ENCODE peak calls at places on chromosomes 3 and 15, in nine cellular contexts. K is activated CD8-positive, alpha-beta memory T cell treated with anti-CD3 and anti-CD28 coated beads for 48 hours; A is WTC11; B is foreskin keratinocyte; Y is Peyer's patch; Q is HT1080; N is stimulated activated effector memory CD8-positive, alpha-beta T cell treated with anti-CD3 and anti-CD28 coated beads, Interleukin-12 subunit alpha, Interleukin-12 subunit beta, amount 100 ng/mL, for 72 hours; H is left lung; Z is pons. R is an unnamed sample.

GRCh38 chr15:65801229-65801813 is 9.2 kb upstream of the DENND4A start:
- DNase-seq in K (no peak), A (no peak), B (no peak), Y (no peak), Q (no peak), N (no peak), H (no peak), Z (no peak), R (no peak)

GRCh38 chr15:47466357-47466756 is 250.9 kb upstream of the SEMA6D start:
- DNase-seq in K (no peak), A (no peak), B (peak), Y (no peak), Q (peak), N (no peak), H (no peak), Z (no peak), R (no peak)

GRCh38 chr15:53808058-53808703 is 48.7 kb upstream of the WDR72 start:
- DNase-seq in K (no peak), A (no peak), B (no peak), Y (no peak), Q (no peak), N (no peak), H (no peak), Z (peak), R (no peak)

GRCh38 chr3:45753095-45753494 is 43.2 kb downstream of the SLC6A20 start:
- DNase-seq in K (no peak), A (no peak), B (peak), Y (no peak), Q (no peak), N (no peak), H (no peak), Z (no peak), R (no peak)

GRCh38 chr3:41907330-41908073 is 54.4 kb downstream of the ULK4 start:
- DNase-seq in K (no peak), A (no peak), B (peak), Y (no peak), Q (peak), N (no peak), H (no peak), Z (no peak), R (no peak)

GRCh38 chr3:183799471-183799870 is 25.9 kb downstream of the MAP6D1 start:
- DNase-seq in K (no peak), A (no peak), B (no peak), Y (no peak), Q (no peak), N (no peak), H (no peak), Z (no peak), R (no peak)

GRCh38 chr15:35506272-35506870 is 39.6 kb downstream of the DPH6 start:
- DNase-seq in K (no peak), A (no peak), B (no peak), Y (no peak), Q (no peak), N (no peak), H (no peak), Z (peak), R (no peak)

GRCh38 chr15:82680200-82681102 is 29.2 kb downstream of the AP3B2 start:
- DNase-seq in K (peak), A (peak), B (peak), Y (peak), Q (no peak), N (peak), H (peak), Z (no peak), R (no peak)

GRCh38 chr15:58066042-58066867 is 744 bp upstream of the ALDH1A2 start:
- DNase-seq in K (peak), A (peak), B (no peak), Y (peak), Q (no peak), N (peak), H (peak), Z (peak), R (peak)

GRCh38 chr3:115960799-115961198 is 337.5 kb downstream of the GAP43 start:
- DNase-seq in K (no peak), A (no peak), B (no peak), Y (no peak), Q (no peak), N (no peak), H (no peak), Z (no peak), R (no peak)

GRCh38 chr15:91865486-91865885 is 12.0 kb downstream of the SLCO3A1 start:
- DNase-seq in K (no peak), A (no peak), B (no peak), Y (no peak), Q (no peak), N (no peak), H (no peak), Z (peak), R (no peak)

GRCh38 chr3:121508384-121508783 is 37.4 kb downstream of the POLQ start:
- DNase-seq in K (no peak), A (no peak), B (no peak), Y (no peak), Q (no peak), N (no peak), H (no peak), Z (no peak), R (no peak)

GRCh38 chr3:174439621-174440349 is 419.3 kb upstream of the NAALADL2 start:
- DNase-seq in K (no peak), A (no peak), B (peak), Y (no peak), Q (peak), N (no peak), H (peak), Z (peak), R (no peak)

GRCh38 chr3:127390365-127391025 is 102.6 kb upstream of the PRR20G start:
- DNase-seq in K (no peak), A (no peak), B (no peak), Y (peak), Q (no peak), N (no peak), H (no peak), Z (no peak), R (no peak)

GRCh38 chr3:197737749-197738462 is 1.2 kb upstream of the RUBCN start:
- DNase-seq in K (no peak), A (no peak), B (no peak), Y (no peak), Q (no peak), N (no peak), H (no peak), Z (no peak), R (no peak)

GRCh38 chr3:48564022-48564421 is 441 bp upstream of the UCN2 start:
- DNase-seq in K (no peak), A (no peak), B (no peak), Y (no peak), Q (peak), N (peak), H (peak), Z (peak), R (no peak)